ENCODE peak calls at places on chromosomes 5 and 9, in six cellular contexts. D is coronary artery, W is smooth muscle cell of the brain vasculature, E is GM19239, Q is colonic mucosa, F is heart right ventricle. P is an unnamed sample.

GRCh38 chr5:149632311-149633251 is 51.3 kb downstream of the ARHGEF37 start:
- DNase-seq in F (no peak), E (no peak), Q (peak), W (no peak), D (no peak), P (no peak)

GRCh38 chr9:10612649-10613398 is at the start of gene PTPRD:
- DNase-seq in F (no peak), W (no peak), E (peak), Q (peak), D (no peak), P (peak)

GRCh38 chr9:110027624-110028023 is 180.3 kb downstream of the C9orf152 start:
- DNase-seq in Q (no peak), E (no peak), D (no peak), W (peak), F (peak), P (no peak)

GRCh38 chr5:129459485-129460120 is 495 bp upstream of the ADAMTS19 start:
- DNase-seq in Q (peak), F (no peak), D (no peak), E (no peak), W (no peak), P (no peak)

GRCh38 chr9:121184463-121184862 is 17.2 kb downstream of the RAB14 start:
- DNase-seq in F (no peak), E (no peak), W (no peak), D (no peak), Q (no peak), P (no peak)

GRCh38 chr9:134908524-134909364 is 9.0 kb downstream of the FCN1 start:
- DNase-seq in Q (peak), W (no peak), E (no peak), F (no peak), D (no peak), P (no peak)

GRCh38 chr5:170752257-170753215 is 31.0 kb upstream of the GABRP start:
- DNase-seq in W (no peak), E (no peak), Q (peak), F (peak), D (no peak), P (no peak)

GRCh38 chr9:115305543-115305942 is 187.6 kb upstream of the TNC start:
- DNase-seq in W (no peak), E (no peak), Q (no peak), D (no peak), F (no peak), P (no peak)

GRCh38 chr9:131585375-131585774 is 40.1 kb downstream of the PRRT1B start:
- DNase-seq in F (no peak), D (no peak), W (no peak), E (peak), Q (no peak), P (no peak)

GRCh38 chr5:148875205-148875875 is 48.9 kb downstream of the ADRB2 start:
- DNase-seq in F (peak), D (no peak), Q (no peak), W (no peak), E (no peak), P (no peak)